ENCODE peak calls at places on chromosomes 13 and 19, in eight cellular contexts. R is left lung; P is tibial nerve; G is CD8-positive, alpha-beta T cell; N is Caco-2; W is ovary; H is CD4-positive, alpha-beta T cell; L is cardiac muscle cell. E is an unnamed sample. For H3K27me3, the result is how much of the 10 kb centered on the place peaks cover.

GRCh38 chr19:6963937-6964336 is 57.3 kb downstream of the MBD3L2B start:
- DNase-seq in R (no peak), P (no peak), G (no peak), N (no peak), W (no peak), H (peak), L (no peak), E (peak)

GRCh38 chr13:99895999-99896695 is 75.4 kb downstream of the ZIC5 start:
- DNase-seq in R (no peak), P (no peak), G (no peak), N (no peak), W (no peak), H (no peak), L (no peak), E (peak)

GRCh38 chr13:60242231-60242630 is 78.5 kb upstream of the DIAPH3 start:
- DNase-seq in R (no peak), P (no peak), G (no peak), N (no peak), W (no peak), H (no peak), L (no peak), E (no peak)

GRCh38 chr13:99307648-99308339 is 595 bp upstream of the GPR183 start:
- DNase-seq in R (peak), P (no peak), G (peak), N (no peak), W (no peak), H (peak), L (peak), E (peak)

GRCh38 chr19:17671906-17672305 is 16.2 kb downstream of the UNC13A start:
- DNase-seq in R (no peak), P (no peak), G (no peak), N (peak), W (no peak), H (no peak), L (peak), E (peak)

GRCh38 chr13:67100723-67101122 is 129.4 kb downstream of the PCDH9 start:
- DNase-seq in R (no peak), P (no peak), G (no peak), N (peak), W (no peak), H (no peak), L (no peak), E (peak)

GRCh38 chr13:90400372-90400771 is 947.1 kb upstream of the MIR17HG start:
- DNase-seq in R (no peak), P (no peak), G (no peak), N (no peak), W (no peak), H (no peak), L (no peak), E (no peak)

GRCh38 chr13:97222934-97223710 is 989 bp downstream of the MBNL2 start:
- DNase-seq in R (no peak), P (no peak), G (no peak), N (no peak), W (no peak), H (no peak), L (no peak), E (no peak)

GRCh38 chr13:73287871-73288270 is 229.1 kb downstream of the KLF5 start:
- DNase-seq in R (no peak), P (no peak), G (no peak), N (peak), W (no peak), H (no peak), L (no peak), E (no peak)

GRCh38 chr13:59782696-59783095 is 381.0 kb downstream of the DIAPH3 start:
- DNase-seq in R (no peak), P (no peak), G (no peak), N (no peak), W (no peak), H (no peak), L (no peak), E (no peak)

DNA sequence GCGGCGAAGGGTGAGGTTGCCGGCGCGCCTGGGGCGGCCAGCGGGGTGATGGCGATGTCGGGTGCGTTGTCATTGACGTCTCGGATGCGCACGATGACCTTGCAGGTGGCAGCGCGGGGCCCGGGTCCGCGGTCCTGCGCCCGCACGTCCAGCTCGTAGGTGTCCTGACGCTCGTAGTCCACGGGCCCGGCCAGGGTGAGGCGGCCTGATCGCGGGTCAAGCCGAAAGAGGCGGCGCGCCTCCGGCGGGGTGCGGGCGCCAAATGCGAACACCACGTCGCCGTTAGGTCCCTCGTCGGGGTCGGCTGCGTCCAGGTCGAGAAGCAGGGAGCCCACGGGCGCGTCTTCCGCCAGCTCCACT is 1.1 kb downstream of the PCDH8 start:
- DNase-seq in R (no peak), P (no peak), G (no peak), N (no peak), W (no peak), H (no peak), L (no peak), E (no peak)
- H3K27me3 ChIP-seq in R (half or more), P (under half), G (under half), N (under half), W (under half), H (half or more), L (half or more), E (half or more)

DNA sequence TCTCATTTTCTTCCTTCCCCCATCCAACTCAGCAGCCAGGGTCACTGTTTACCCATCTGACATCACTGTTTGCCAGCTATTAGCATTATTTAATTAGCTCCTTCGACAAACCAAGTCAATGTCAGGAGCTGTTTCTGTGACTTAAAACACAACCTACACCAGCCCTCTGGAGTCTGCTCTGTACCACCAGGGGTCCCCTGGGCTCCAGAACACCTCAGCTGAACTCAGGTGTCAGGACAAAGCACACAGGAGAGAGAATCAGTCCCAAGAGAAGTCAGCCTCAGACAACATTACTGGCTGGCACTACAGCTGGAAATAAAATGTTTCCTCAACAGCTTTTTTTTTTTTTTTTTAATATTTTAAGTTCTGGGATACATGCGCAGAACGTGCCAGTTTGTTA is 45.1 kb downstream of the DCLK1 start:
- DNase-seq in R (no peak), P (no peak), G (no peak), N (peak), W (no peak), H (no peak), L (no peak), E (peak)
- TF ChIP-seq CTCF in R (no peak), P (no peak), G (no peak), N (peak), W (no peak), H (no peak), L (no peak), E (peak)

DNA sequence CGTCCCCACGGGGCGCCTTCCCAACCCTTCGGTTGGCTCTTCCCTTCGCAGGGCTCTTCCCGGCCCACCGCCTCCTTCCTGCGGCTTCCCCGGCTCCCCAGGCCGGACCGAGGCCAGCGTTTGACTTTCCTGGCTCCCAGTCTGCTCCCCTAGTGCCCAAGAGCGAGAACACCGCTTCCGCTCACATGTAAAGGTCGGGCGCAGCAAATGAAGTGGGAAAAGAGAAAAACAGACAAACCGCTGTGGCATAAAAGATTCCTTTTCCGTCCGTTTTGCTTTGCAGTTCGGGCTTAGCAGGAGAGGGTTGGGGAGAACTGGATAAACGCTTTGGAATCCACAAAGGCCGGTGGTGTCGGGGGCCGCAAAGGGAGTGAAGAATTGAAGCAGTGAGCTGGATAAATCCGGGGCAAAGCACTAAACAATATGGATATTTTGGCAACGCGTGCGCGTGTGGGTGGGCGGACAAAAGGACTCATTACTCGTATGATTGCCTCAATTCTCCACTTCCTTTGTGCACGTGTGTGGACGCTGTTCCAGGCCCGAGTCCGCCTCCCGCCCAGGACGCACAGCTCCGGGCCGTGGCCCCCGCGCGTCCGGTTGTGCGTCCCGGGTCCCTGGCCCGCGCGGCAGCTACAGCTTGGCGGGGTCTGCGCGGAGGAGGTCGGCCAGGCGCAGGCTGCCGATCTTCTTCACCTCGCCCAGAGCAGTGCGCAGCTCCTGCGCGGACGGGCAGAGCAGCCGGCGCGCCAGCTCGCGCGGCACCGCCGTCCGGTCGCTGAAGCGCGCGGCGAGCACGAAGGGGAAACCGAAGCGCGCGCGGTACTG is 8.6 kb upstream of the CDX2 start:
- DNase-seq in R (no peak), P (no peak), G (no peak), N (peak), W (no peak), H (no peak), L (no peak), E (peak)
- H3K27me3 ChIP-seq in R (half or more), P (under half), G (under half), N (under half), W (under half), H (half or more), L (half or more), E (half or more)

GRCh38 chr19:46574533-46574932 is 26.6 kb upstream of the CALM3 start:
- DNase-seq in R (no peak), P (no peak), G (peak), N (no peak), W (no peak), H (peak), L (peak), E (peak)

GRCh38 chr19:46573679-46574522 is 27.2 kb upstream of the CALM3 start:
- DNase-seq in R (no peak), P (no peak), G (no peak), N (no peak), W (no peak), H (no peak), L (no peak), E (peak)

DNA sequence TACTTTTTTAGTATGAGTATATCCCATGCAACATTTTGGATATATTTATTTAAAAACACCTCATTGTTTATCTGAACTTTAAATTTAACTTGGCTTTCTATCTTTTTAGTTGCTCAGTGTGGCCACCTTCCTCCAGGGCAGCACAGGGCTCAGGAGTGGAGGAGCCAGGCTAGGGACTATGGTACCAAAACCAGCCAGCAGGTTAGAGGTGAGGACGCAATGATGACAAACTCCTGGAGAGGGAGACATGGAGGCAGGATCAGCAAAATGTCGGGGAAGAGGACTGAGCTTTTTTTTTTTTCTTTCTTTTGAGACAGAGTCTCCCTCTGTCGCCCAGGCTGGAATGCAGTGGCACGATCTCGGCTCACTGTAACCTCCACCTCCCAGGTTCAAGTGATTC is 29.6 kb upstream of the CALM3 start:
- DNase-seq in R (no peak), P (no peak), G (no peak), N (peak), W (no peak), H (no peak), L (peak), E (peak)
- TF ChIP-seq CTCF in R (no peak), P (no peak), G (no peak), N (peak), W (no peak), H (no peak), L (no peak), E (peak)

GRCh38 chr13:110572778-110573118 is 11.2 kb upstream of the RAB20 start:
- DNase-seq in R (no peak), P (no peak), G (no peak), N (no peak), W (no peak), H (no peak), L (no peak), E (no peak)

GRCh38 chr13:110575322-110576069 is 14.0 kb upstream of the RAB20 start:
- DNase-seq in R (peak), P (peak), G (no peak), N (peak), W (no peak), H (no peak), L (peak), E (peak)

GRCh38 chr13:110574161-110574560 is 12.6 kb upstream of the RAB20 start:
- DNase-seq in R (no peak), P (no peak), G (no peak), N (no peak), W (no peak), H (no peak), L (peak), E (peak)

GRCh38 chr13:110570886-110571285 is 9.4 kb upstream of the RAB20 start:
- DNase-seq in R (no peak), P (no peak), G (no peak), N (no peak), W (no peak), H (no peak), L (no peak), E (peak)

DNA sequence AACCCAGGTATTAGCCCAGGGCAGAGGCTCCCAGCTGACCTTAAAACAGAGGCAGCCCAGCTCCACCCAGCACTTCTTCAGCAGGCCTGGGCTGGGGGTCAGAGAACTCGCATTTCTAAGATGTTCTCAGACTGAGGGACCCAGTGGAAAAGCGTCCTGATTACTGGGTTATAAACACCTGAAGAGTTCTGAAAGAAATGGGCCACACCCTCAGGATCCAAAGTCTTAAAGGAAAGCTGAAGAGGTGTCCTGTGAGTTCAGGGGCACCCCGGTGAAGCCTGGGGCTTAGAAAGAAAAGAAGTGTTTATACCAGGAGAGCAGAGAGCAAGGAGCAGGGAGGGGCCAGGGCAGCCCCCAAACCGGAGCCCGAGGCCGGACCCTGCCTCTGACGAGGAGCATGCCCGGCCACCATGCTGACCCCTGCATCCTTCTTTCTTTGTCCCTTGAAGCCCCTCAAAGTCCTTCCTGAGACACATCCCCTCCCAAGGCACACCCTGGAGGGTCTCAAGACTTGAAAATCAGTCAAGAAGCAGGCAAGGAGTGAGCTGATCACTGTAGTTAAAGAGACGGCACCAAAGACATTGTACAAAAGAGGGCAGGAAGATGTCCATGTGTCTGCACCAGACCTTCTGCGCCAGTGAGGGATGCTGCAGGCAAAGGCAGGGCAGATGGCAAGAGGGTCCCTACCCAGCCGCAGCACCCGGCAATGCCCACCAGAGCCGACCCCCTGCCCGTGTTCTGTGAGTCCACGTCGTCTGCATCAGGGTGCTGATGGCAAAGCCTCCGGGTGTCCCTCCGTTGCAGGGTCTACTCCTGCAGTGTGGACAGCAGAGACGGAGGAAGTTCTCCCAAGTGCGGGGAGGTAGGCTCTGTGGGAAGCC is 10.6 kb upstream of the RAB20 start:
- DNase-seq in R (no peak), P (no peak), G (no peak), N (no peak), W (no peak), H (no peak), L (no peak), E (peak)
- H3K27me3 ChIP-seq in R (under half), P (under half), G (under half), N (under half), W (under half), H (under half), L (under half), E (under half)

GRCh38 chr19:39671739-39672363 is 16.1 kb downstream of the LGALS16 start:
- DNase-seq in R (no peak), P (peak), G (peak), N (peak), W (no peak), H (no peak), L (peak), E (peak)
- TF ChIP-seq CTCF in R (peak), P (peak), G (peak), N (peak), W (no peak), H (peak), L (peak), E (peak)

DNA sequence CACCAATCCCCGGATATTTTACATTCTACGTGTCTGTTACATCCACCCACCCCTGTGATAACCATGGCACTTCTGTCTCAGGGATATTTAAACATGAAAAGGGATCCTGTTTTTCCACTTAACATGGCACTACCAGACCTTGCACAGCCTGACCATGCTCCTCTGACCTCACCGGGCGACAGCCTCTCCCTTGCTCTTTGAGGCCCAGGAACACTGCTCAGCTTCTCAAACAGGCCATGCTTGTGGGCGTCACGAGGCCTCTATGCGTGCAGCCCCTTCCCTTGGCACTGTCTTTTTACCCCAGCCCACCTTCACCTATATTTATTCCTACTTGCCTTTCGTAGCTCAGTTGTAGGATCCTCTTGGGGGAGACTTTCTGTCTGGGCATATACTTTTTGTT is 385.6 kb downstream of the UQCRFS1 start:
- DNase-seq in R (no peak), P (no peak), G (no peak), N (no peak), W (no peak), H (no peak), L (no peak), E (no peak)
- H3K27me3 ChIP-seq in R (under half), P (under half), G (under half), N (under half), W (under half), H (under half), L (under half), E (under half)

GRCh38 chr13:33761744-33762143 is 56.2 kb upstream of the RFC3 start:
- DNase-seq in R (no peak), P (no peak), G (no peak), N (peak), W (no peak), H (no peak), L (peak), E (peak)
- TF ChIP-seq CTCF in R (no peak), P (no peak), G (no peak), N (no peak), W (no peak), H (no peak), L (no peak), E (peak)

GRCh38 chr19:2982556-2982955 is 5.2 kb downstream of the TLE6 start:
- DNase-seq in R (no peak), P (no peak), G (no peak), N (no peak), W (no peak), H (no peak), L (no peak), E (no peak)
- H3K27me3 ChIP-seq in R (under half), P (under half), G (under half), N (under half), W (under half), H (under half), L (under half), E (under half)

DNA sequence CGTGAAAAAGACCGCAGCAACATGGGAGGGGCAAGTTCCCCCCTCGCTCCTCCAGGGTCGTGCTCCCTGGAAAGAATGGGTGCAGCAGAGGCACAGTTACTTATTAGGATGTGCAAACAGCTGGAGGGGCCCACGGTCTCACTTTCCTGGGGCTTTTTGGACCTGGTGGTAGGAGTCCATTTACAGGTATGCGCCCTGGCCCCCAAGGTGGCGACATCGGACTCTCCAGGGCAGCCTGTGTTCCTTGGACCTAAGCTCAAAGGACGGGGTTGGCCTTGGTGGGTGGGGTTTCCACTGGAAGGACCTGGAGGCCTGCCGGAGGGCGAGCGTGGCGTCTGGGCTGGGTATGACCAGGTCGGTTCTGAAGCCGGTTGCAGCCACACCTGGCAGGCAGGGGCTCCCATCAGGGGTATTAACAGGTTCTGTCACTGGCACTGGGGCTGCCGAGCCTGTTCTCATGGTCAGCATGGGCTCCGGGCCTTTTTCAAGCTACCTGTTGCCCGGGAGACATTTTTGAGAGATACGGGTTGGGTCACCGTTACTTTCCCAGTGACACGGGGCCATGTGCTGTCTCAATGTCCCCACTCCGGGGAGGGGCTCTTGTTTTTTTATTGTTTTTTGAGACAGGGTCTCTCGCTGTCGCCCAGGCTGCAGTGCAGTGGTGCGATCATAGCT is 5.9 kb downstream of the ZFR2 start:
- DNase-seq in R (no peak), P (no peak), G (no peak), N (peak), W (no peak), H (no peak), L (no peak), E (peak)
- TF ChIP-seq CTCF in R (no peak), P (no peak), G (no peak), N (no peak), W (no peak), H (no peak), L (no peak), E (no peak)